ENCODE peak calls at places on chromosome 2, in six cellular contexts. W, A, M, P, Z and U are unnamed samples.

GRCh38 chr2:189287982-189288494 is 108.5 kb upstream of the COL5A2 start:
- DNase-seq in W (peak; percentile 86), A (peak; percentile 56), M (no peak), P (peak; percentile 91), Z (no peak), U (no peak)

GRCh38 chr2:21097331-21097730 is 26.4 kb upstream of the TDRD15 start:
- DNase-seq in W (no peak), A (no peak), M (no peak), P (no peak), Z (no peak), U (no peak)

GRCh38 chr2:73175663-73176204 is 26.6 kb upstream of the NOTO start:
- DNase-seq in W (peak; percentile 22), A (peak; percentile 54), M (peak; percentile 87), P (peak; percentile 63), Z (peak; percentile 93), U (peak; percentile 86)

GRCh38 chr2:149470046-149470445 is 117.5 kb downstream of the MMADHC start:
- DNase-seq in W (no peak), A (no peak), M (no peak), P (no peak), Z (no peak), U (no peak)

GRCh38 chr2:188668017-188668663 is 306.0 kb upstream of the COL3A1 start:
- DNase-seq in W (peak; percentile 92), A (no peak), M (no peak), P (peak; percentile 94), Z (no peak), U (no peak)

GRCh38 chr2:188776634-188777033 is 197.5 kb upstream of the COL3A1 start:
- DNase-seq in W (no peak), A (no peak), M (no peak), P (peak; percentile 81), Z (no peak), U (no peak)

GRCh38 chr2:67260348-67261277 is 136.5 kb upstream of the ETAA1 start:
- DNase-seq in W (peak; percentile 96), A (no peak), M (no peak), P (peak; percentile 98), Z (peak; percentile 65), U (no peak)

GRCh38 chr2:121075006-121075545 is 209.9 kb downstream of the TFCP2L1 start:
- DNase-seq in W (peak; percentile 90), A (peak; percentile 57), M (peak; percentile 97), P (peak; percentile 82), Z (no peak), U (peak; percentile 80)

GRCh38 chr2:241011296-241011600 is 12.8 kb downstream of the SNED1 start:
- DNase-seq in W (no peak), A (no peak), M (peak; percentile 43), P (no peak), Z (peak; percentile 11), U (peak; percentile 40)

GRCh38 chr2:119225084-119225864 is 1.6 kb downstream of the STEAP3 start:
- DNase-seq in W (no peak), A (no peak), M (no peak), P (no peak), Z (no peak), U (no peak)

GRCh38 chr2:42792087-42792582 is 248 bp downstream of the HAAO start:
- DNase-seq in W (no peak), A (no peak), M (no peak), P (no peak), Z (no peak), U (no peak)

GRCh38 chr2:164510895-164511294 is 110.4 kb downstream of the GRB14 start:
- DNase-seq in W (no peak), A (no peak), M (peak; percentile 53), P (no peak), Z (peak; percentile 73), U (no peak)

GRCh38 chr2:219045937-219046550 is 4.7 kb upstream of the CFAP65 start:
- DNase-seq in W (no peak), A (peak; percentile 63), M (peak; percentile 79), P (peak; percentile 61), Z (no peak), U (peak; percentile 78)

GRCh38 chr2:120662046-120662445 is 73.6 kb upstream of the GLI2 start:
- DNase-seq in W (no peak), A (no peak), M (no peak), P (no peak), Z (no peak), U (no peak)

GRCh38 chr2:173898178-173898668 is 67.0 kb downstream of the SP3 start:
- DNase-seq in W (no peak), A (no peak), M (no peak), P (no peak), Z (no peak), U (no peak)

GRCh38 chr2:55158111-55158814 is 73.8 kb downstream of the CLHC1 start:
- DNase-seq in W (no peak), A (no peak), M (no peak), P (no peak), Z (no peak), U (no peak)

GRCh38 chr2:59961733-59962132 is 591.7 kb downstream of the BCL11A start:
- DNase-seq in W (no peak), A (no peak), M (no peak), P (no peak), Z (no peak), U (no peak)

GRCh38 chr2:128685841-128686497 is 367.3 kb upstream of the HS6ST1 start:
- DNase-seq in W (no peak), A (no peak), M (no peak), P (no peak), Z (no peak), U (no peak)

GRCh38 chr2:146108993-146109392 is 1589.1 kb upstream of the ZEB2 start:
- DNase-seq in W (no peak), A (no peak), M (no peak), P (no peak), Z (no peak), U (no peak)

GRCh38 chr2:64955467-64955866 is 33.7 kb upstream of the SLC1A4 start:
- DNase-seq in W (no peak), A (no peak), M (no peak), P (no peak), Z (no peak), U (no peak)

GRCh38 chr2:130755234-130756040 is at the start of gene AMER3:
- DNase-seq in W (no peak), A (peak; percentile 39), M (peak; percentile 80), P (no peak), Z (no peak), U (peak; percentile 74)

GRCh38 chr2:21047161-21048009 is 3.5 kb upstream of the APOB start:
- DNase-seq in W (no peak), A (no peak), M (peak; percentile 55), P (no peak), Z (no peak), U (no peak)

GRCh38 chr2:206584323-206585116 is 57.8 kb upstream of the FAM237A start:
- DNase-seq in W (no peak), A (no peak), M (no peak), P (no peak), Z (no peak), U (no peak)

GRCh38 chr2:127569274-127570065 is 34.0 kb downstream of the MYO7B start:
- DNase-seq in W (peak; percentile 64), A (no peak), M (peak; percentile 71), P (peak; percentile 77), Z (peak; percentile 34), U (no peak)

GRCh38 chr2:111100087-111100764 is 20.5 kb upstream of the BCL2L11 start:
- DNase-seq in W (no peak), A (no peak), M (peak; percentile 71), P (no peak), Z (no peak), U (no peak)

GRCh38 chr2:112685167-112685884 is 35.5 kb upstream of the NT5DC4 start:
- DNase-seq in W (no peak), A (no peak), M (no peak), P (no peak), Z (no peak), U (no peak)

GRCh38 chr2:19868705-19869550 is 32.9 kb downstream of the TTC32 start:
- DNase-seq in W (no peak), A (peak; percentile 21), M (peak; percentile 76), P (peak; percentile 37), Z (peak; percentile 78), U (peak; percentile 71)

GRCh38 chr2:159168707-159169106 is 117.8 kb downstream of the WDSUB1 start:
- DNase-seq in W (no peak), A (no peak), M (no peak), P (peak; percentile 54), Z (no peak), U (no peak)